ENCODE peak calls at places on chromosomes 3 and 15, in five cellular contexts. M is PC-9, K is right cardiac atrium, G is uterus, O is esophagus squamous epithelium. B is an unnamed sample. For H3K4me1 and H3K27me3, the result is how much of the 10 kb centered on the place peaks cover.

GRCh38 chr15:38128389-38128788 is 124.2 kb upstream of the SPRED1 start:
- DNase-seq in M (no peak), K (no peak), G (no peak), O (no peak), B (no peak)

GRCh38 chr15:92681141-92681622 is 25.6 kb upstream of the FAM174B start:
- DNase-seq in M (peak), K (no peak), G (peak), O (no peak), B (no peak)

GRCh38 chr3:57434041-57434440 is 110.1 kb downstream of the DNAH12 start:
- DNase-seq in M (peak), K (no peak), G (no peak), O (no peak), B (no peak)

GRCh38 chr15:39083213-39083612 is 497.7 kb upstream of the THBS1 start:
- DNase-seq in M (no peak), K (no peak), G (no peak), O (no peak), B (no peak)

GRCh38 chr3:63043631-63044030 is 168.4 kb upstream of the CADPS start:
- DNase-seq in M (no peak), K (no peak), G (no peak), O (no peak), B (no peak)

GRCh38 chr3:153970735-153971347 is 150.3 kb upstream of the ARHGEF26 start:
- DNase-seq in M (no peak), K (no peak), G (no peak), O (no peak), B (no peak)

GRCh38 chr3:192281207-192281880 is 446.0 kb downstream of the FGF12 start:
- DNase-seq in M (no peak), K (no peak), G (no peak), O (no peak), B (no peak)

GRCh38 chr3:197031315-197032285 is 2.0 kb upstream of the MELTF start:
- DNase-seq in M (peak), K (peak), G (peak), O (no peak), B (no peak)

GRCh38 chr3:107674371-107674770 is 151.6 kb downstream of the BBX start:
- DNase-seq in M (no peak), K (peak), G (no peak), O (no peak), B (no peak)

GRCh38 chr3:169453256-169454059 is 210.1 kb downstream of the MECOM start:
- DNase-seq in M (no peak), K (no peak), G (no peak), O (no peak), B (no peak)

GRCh38 chr3:133662256-133662773 is 574 bp upstream of the TOPBP1 start:
- DNase-seq in M (no peak), K (no peak), G (no peak), O (no peak), B (peak)

GRCh38 chr15:51093865-51094605 is 671 bp downstream of the TNFAIP8L3 start:
- DNase-seq in M (no peak), K (peak), G (peak), O (no peak), B (no peak)

GRCh38 chr15:66912441-66912840 is 153.0 kb upstream of the SMAD3 start:
- DNase-seq in M (no peak), K (no peak), G (no peak), O (no peak), B (no peak)

GRCh38 chr15:58070801-58071418 is 5.4 kb upstream of the ALDH1A2 start:
- DNase-seq in M (no peak), K (peak), G (peak), O (no peak), B (no peak)

GRCh38 chr3:193948459-193948858 is 187.5 kb upstream of the HES1 start:
- DNase-seq in M (no peak), K (no peak), G (no peak), O (no peak), B (no peak)

GRCh38 chr15:72382146-72382545 is 6.3 kb upstream of the HEXA start:
- DNase-seq in M (no peak), K (no peak), G (no peak), O (no peak), B (no peak)

GRCh38 chr3:57179580-57180410 is 14.6 kb upstream of the IL17RD start:
- DNase-seq in M (no peak), K (no peak), G (no peak), O (no peak), B (no peak)

GRCh38 chr15:97867870-97868269 is 92.6 kb upstream of the ARRDC4 start:
- DNase-seq in M (no peak), K (no peak), G (no peak), O (no peak), B (no peak)

GRCh38 chr3:24548278-24548677 is 53.6 kb upstream of the THRB start:
- DNase-seq in M (no peak), K (no peak), G (no peak), O (no peak), B (no peak)

GRCh38 chr3:35659808-35660207 is 20.5 kb downstream of the ARPP21 start:
- DNase-seq in M (peak), K (no peak), G (no peak), O (no peak), B (no peak)

GRCh38 chr3:16147226-16147625 is 27.3 kb upstream of the GALNT15 start:
- DNase-seq in M (no peak), K (no peak), G (no peak), O (no peak), B (no peak)

GRCh38 chr15:76337047-76337738 is 620 bp downstream of the ISL2 start:
- DNase-seq in M (no peak), K (no peak), G (no peak), O (no peak), B (no peak)

GRCh38 chr15:101641894-101642293 is 10.3 kb downstream of the TM2D3 start:
- DNase-seq in M (no peak), K (no peak), G (no peak), O (no peak), B (no peak)

GRCh38 chr15:72248514-72248913 is 17.5 kb upstream of the PKM start:
- DNase-seq in M (no peak), K (no peak), G (no peak), O (no peak), B (no peak)

GRCh38 chr3:164375995-164376394 is 702.3 kb downstream of the SI start:
- DNase-seq in M (no peak), K (no peak), G (no peak), O (no peak), B (no peak)

GRCh38 chr3:21140785-21141184 is 610.2 kb downstream of the ZNF385D start:
- DNase-seq in M (no peak), K (no peak), G (no peak), O (no peak), B (no peak)

GRCh38 chr15:83545803-83546534 is 98.8 kb downstream of the SH3GL3 start:
- DNase-seq in M (no peak), K (no peak), G (no peak), O (no peak), B (no peak)

GRCh38 chr3:140942221-140943104 is 827 bp downstream of the SLC25A36 start:
- DNase-seq in M (peak), K (peak), G (peak), O (no peak), B (peak)

GRCh38 chr15:79332824-79333510 is 22.1 kb downstream of the TMED3 start:
- DNase-seq in M (peak), K (no peak), G (no peak), O (no peak), B (no peak)

GRCh38 chr3:111998661-111999641 is at the start of gene TAGLN3:
- DNase-seq in M (no peak), K (peak), G (no peak), O (no peak), B (no peak)

GRCh38 chr3:88038561-88038960 is 20.2 kb downstream of the CGGBP1 start:
- DNase-seq in M (no peak), K (no peak), G (no peak), O (no peak), B (no peak)

GRCh38 chr3:56795097-56795806 is 6.5 kb downstream of the ARHGEF3 start:
- DNase-seq in M (peak), K (no peak), G (no peak), O (no peak), B (no peak)

GRCh38 chr3:16191591-16191990 is 17.1 kb downstream of the GALNT15 start:
- DNase-seq in M (no peak), K (peak), G (no peak), O (no peak), B (no peak)

GRCh38 chr15:56325186-56325585 is 40.0 kb upstream of the TEX9 start:
- DNase-seq in M (no peak), K (no peak), G (no peak), O (no peak), B (no peak)

GRCh38 chr3:167718582-167718981 is 16.1 kb downstream of the PDCD10 start:
- DNase-seq in M (no peak), K (no peak), G (no peak), O (no peak), B (no peak)

GRCh38 chr3:167728176-167728575 is 6.5 kb downstream of the PDCD10 start:
- DNase-seq in M (no peak), K (no peak), G (no peak), O (no peak), B (no peak)

GRCh38 chr3:167728631-167729335 is 5.9 kb downstream of the PDCD10 start:
- DNase-seq in M (no peak), K (no peak), G (no peak), O (no peak), B (no peak)

GRCh38 chr3:167723872-167724271 is 10.8 kb downstream of the PDCD10 start:
- DNase-seq in M (no peak), K (no peak), G (no peak), O (no peak), B (no peak)

GRCh38 chr3:167723025-167723512 is 11.6 kb downstream of the PDCD10 start:
- DNase-seq in M (no peak), K (no peak), G (no peak), O (no peak), B (no peak)
- H3K4me1 ChIP-seq in M (under half), K (under half), G (under half), O (under half), B (under half)

DNA sequence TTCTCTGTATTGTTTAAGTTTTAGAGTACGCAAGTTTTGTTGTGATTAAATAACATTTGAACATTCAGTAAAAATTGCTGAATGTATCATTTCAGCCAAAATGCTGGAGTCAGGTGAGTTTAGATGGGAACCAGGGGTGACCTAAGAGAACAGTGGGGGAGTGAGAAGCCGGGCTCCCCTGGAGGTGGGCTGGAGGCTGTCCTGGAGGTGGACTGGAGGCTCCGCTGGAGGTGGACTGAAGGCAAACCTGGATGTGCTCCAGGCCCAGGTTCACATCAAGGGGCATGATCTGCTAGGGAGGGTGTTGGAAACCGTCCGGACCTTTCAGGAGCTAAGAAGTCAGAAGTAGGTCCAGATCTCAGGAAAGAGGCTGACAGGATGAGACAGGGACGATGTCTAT is 23.7 kb downstream of the DNAJB8 start:
- DNase-seq in M (no peak), K (no peak), G (no peak), O (no peak), B (no peak)
- H3K27me3 ChIP-seq in M (under half), K (under half), G (under half), O (under half), B (under half)

DNA sequence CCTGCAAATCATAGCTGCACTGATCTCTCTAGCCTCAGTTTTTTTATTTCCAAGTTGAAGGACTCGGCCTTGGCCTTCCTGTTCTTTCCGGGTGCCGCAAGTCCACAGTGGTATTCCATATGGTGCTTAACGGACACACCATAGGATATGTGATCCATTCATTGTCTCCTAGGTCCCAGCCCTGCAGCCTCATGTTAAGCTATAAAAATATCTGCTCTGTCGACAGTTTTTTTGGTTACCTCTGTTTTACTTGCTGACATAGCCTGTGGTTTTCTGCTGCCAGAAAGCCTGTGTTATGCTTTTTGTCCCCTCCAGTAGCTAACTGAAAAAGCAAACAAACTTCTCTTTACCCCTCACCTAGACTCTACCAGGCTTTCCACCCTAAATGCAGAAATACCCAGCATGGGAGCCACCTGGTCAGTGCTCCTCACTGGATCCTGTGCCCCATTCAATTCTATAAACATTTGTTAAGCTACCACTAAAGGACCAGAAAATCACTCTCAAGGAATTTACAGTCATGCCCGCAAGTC is 5.3 kb downstream of the INAFM2 start:
- DNase-seq in M (no peak), K (no peak), G (no peak), O (no peak), B (no peak)
- H3K4me1 ChIP-seq in M (under half), K (under half), G (under half), O (half or more), B (under half)

GRCh38 chr15:74844319-74845207 is 1.6 kb upstream of the ULK3 start:
- DNase-seq in M (no peak), K (peak), G (no peak), O (no peak), B (no peak)

GRCh38 chr15:74843891-74844299 is 939 bp upstream of the ULK3 start:
- DNase-seq in M (no peak), K (peak), G (peak), O (no peak), B (no peak)

GRCh38 chr15:74843445-74843828 is 481 bp upstream of the ULK3 start:
- DNase-seq in M (no peak), K (no peak), G (no peak), O (no peak), B (no peak)

GRCh38 chr15:74845581-74845980 is 2.6 kb upstream of the ULK3 start:
- DNase-seq in M (no peak), K (peak), G (no peak), O (no peak), B (no peak)

GRCh38 chr15:74845208-74845568 is 2.2 kb upstream of the ULK3 start:
- DNase-seq in M (no peak), K (peak), G (no peak), O (no peak), B (no peak)
- H3K27me3 ChIP-seq in M (under half), K (under half), G (under half), O (under half), B (under half)

GRCh38 chr3:113741086-113741485 is 5.0 kb downstream of the NAA50 start:
- DNase-seq in M (no peak), K (no peak), G (no peak), O (no peak), B (no peak)

DNA sequence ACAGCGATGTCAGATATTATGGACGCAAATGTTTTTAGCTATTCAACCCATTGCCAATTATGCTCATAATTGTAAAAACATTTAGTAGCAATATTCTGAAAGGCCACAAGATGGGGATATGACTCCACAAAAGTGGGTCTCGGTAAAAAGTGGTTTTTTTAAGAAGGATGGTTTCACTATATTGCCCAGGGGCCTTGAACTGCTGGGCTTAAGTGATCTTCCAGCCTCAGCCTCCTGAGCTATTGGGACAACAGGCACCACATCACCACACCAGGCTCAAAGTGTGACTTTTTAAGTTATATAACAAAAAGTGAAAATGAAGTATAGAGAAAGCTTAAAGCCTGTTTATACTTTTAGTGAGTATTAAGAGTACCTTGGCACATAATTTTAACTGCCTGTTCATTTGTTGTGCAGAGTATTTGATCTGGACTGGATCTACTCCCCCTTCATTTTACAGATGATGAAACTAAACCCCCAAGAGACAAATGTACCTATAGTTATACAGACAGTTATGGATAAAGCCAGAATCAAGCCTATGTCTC is 9.4 kb downstream of the NAA50 start:
- DNase-seq in M (peak), K (no peak), G (no peak), O (no peak), B (no peak)
- H3K4me1 ChIP-seq in M (under half), K (under half), G (under half), O (half or more), B (under half)

GRCh38 chr3:150790621-150791020 is 27.7 kb upstream of the SIAH2 start:
- DNase-seq in M (no peak), K (no peak), G (no peak), O (no peak), B (no peak)
- H3K27me3 ChIP-seq in M (under half), K (under half), G (under half), O (under half), B (under half)

DNA sequence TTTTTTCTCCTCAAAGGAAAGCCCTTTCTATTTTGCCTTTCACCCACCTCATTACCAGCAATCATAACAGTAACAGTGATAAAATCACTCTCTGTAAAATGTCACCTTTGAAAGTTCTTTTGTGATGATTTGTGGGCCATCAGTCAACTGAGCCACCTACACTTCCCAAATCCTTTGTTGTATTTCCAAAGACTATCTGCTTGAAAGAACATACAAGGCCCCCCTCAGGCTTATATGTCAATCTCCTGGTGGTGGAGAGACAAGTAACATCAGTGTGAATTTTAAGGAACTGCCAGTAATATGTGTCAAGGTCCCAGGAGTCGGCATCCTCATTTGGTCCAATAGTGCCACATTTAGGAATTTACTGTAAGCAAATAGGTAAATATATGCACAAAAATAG is 161.1 kb upstream of the EOMES start:
- DNase-seq in M (no peak), K (no peak), G (no peak), O (no peak), B (no peak)
- H3K4me1 ChIP-seq in M (under half), K (under half), G (under half), O (under half), B (under half)

GRCh38 chr3:13134879-13135206 is 61.6 kb upstream of the IQSEC1 start:
- DNase-seq in M (no peak), K (no peak), G (no peak), O (no peak), B (no peak)

GRCh38 chr3:13136426-13136825 is 63.2 kb upstream of the IQSEC1 start:
- DNase-seq in M (no peak), K (no peak), G (no peak), O (no peak), B (no peak)

GRCh38 chr3:13134166-13134878 is 61.1 kb upstream of the IQSEC1 start:
- DNase-seq in M (no peak), K (no peak), G (no peak), O (no peak), B (no peak)

GRCh38 chr3:13135811-13136321 is 62.6 kb upstream of the IQSEC1 start:
- DNase-seq in M (no peak), K (no peak), G (no peak), O (no peak), B (no peak)

GRCh38 chr3:13135251-13135810 is 62.1 kb upstream of the IQSEC1 start:
- DNase-seq in M (no peak), K (no peak), G (no peak), O (no peak), B (no peak)
- H3K27me3 ChIP-seq in M (under half), K (under half), G (under half), O (under half), B (under half)

DNA sequence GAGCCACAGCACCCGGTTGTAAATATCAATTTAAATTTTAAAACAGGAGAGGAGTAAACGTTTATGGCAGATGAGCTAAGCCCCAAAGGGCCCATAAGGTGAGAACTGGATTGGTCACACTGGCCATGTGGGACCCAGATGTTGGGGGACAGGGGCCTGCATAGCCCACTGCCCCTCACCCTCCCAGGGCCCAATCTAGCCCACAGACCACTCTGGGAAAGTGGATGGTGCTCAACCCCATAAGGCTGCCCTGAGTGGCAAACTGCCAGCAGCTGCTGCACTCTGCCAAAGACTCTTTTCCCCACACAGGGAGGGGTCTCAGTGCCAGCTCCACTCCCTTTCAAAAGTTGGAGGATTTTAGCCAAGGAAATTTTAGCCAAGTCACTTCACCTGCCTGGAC is 42.5 kb downstream of the CCDC12 start:
- DNase-seq in M (no peak), K (peak), G (no peak), O (no peak), B (no peak)
- H3K4me1 ChIP-seq in M (half or more), K (half or more), G (under half), O (half or more), B (under half)

GRCh38 chr15:64155802-64156651 is 4.5 kb downstream of the SNX22 start:
- DNase-seq in M (no peak), K (peak), G (no peak), O (no peak), B (no peak)
- H3K27me3 ChIP-seq in M (under half), K (under half), G (under half), O (under half), B (under half)

B was measured in effector memory CD4-positive, alpha-beta T cell.